ENCODE peak calls at places on chromosomes 16 and 17, in nine cellular contexts. One of them, this sample, is unnamed.

GRCh38 chr16:69131749-69132423 is 502 bp downstream of the CHTF8 start:
- DNase-seq in CD8-positive, alpha-beta memory T cell: peak
- DNase-seq in psoas muscle: peak
- DNase-seq in WTC11: peak
- DNase-seq in stromal cell of bone marrow: peak
- DNase-seq in endothelial cell of umbilical vein: peak
- DNase-seq in H54: peak
- DNase-seq in adrenal gland: peak
- DNase-seq in head of caudate nucleus: peak
- DNase-seq in this sample: peak

GRCh38 chr16:69613283-69614154 is 47.8 kb downstream of the NFAT5 start:
- DNase-seq in CD8-positive, alpha-beta memory T cell: no peak
- DNase-seq in psoas muscle: no peak
- DNase-seq in WTC11: no peak
- DNase-seq in stromal cell of bone marrow: no peak
- DNase-seq in endothelial cell of umbilical vein: no peak
- DNase-seq in H54: no peak
- DNase-seq in adrenal gland: no peak
- DNase-seq in head of caudate nucleus: no peak
- DNase-seq in this sample: no peak

GRCh38 chr17:6455321-6455705 is 11.1 kb downstream of the PIMREG start:
- DNase-seq in CD8-positive, alpha-beta memory T cell: peak
- DNase-seq in psoas muscle: no peak
- DNase-seq in WTC11: peak
- DNase-seq in stromal cell of bone marrow: no peak
- DNase-seq in endothelial cell of umbilical vein: no peak
- DNase-seq in H54: no peak
- DNase-seq in adrenal gland: no peak
- DNase-seq in head of caudate nucleus: no peak
- DNase-seq in this sample: no peak

GRCh38 chr16:89764711-89765201 is 43.4 kb downstream of the ZNF276 start:
- DNase-seq in CD8-positive, alpha-beta memory T cell: peak
- DNase-seq in psoas muscle: no peak
- DNase-seq in WTC11: no peak
- DNase-seq in stromal cell of bone marrow: peak
- DNase-seq in endothelial cell of umbilical vein: no peak
- DNase-seq in H54: no peak
- DNase-seq in adrenal gland: peak
- DNase-seq in head of caudate nucleus: peak
- DNase-seq in this sample: peak

GRCh38 chr17:32549559-32549958 is 62.8 kb downstream of the CDK5R1 start:
- DNase-seq in CD8-positive, alpha-beta memory T cell: no peak
- DNase-seq in psoas muscle: no peak
- DNase-seq in WTC11: no peak
- DNase-seq in stromal cell of bone marrow: no peak
- DNase-seq in endothelial cell of umbilical vein: no peak
- DNase-seq in H54: no peak
- DNase-seq in adrenal gland: no peak
- DNase-seq in head of caudate nucleus: no peak
- DNase-seq in this sample: no peak

GRCh38 chr16:58515871-58516767 is 802 bp downstream of the SETD6 start:
- DNase-seq in CD8-positive, alpha-beta memory T cell: peak
- DNase-seq in psoas muscle: peak
- DNase-seq in WTC11: peak
- DNase-seq in stromal cell of bone marrow: no peak
- DNase-seq in endothelial cell of umbilical vein: no peak
- DNase-seq in H54: no peak
- DNase-seq in adrenal gland: peak
- DNase-seq in head of caudate nucleus: no peak
- DNase-seq in this sample: no peak

GRCh38 chr16:4972938-4973587 is 14.9 kb downstream of the SEC14L5 start:
- DNase-seq in CD8-positive, alpha-beta memory T cell: no peak
- DNase-seq in psoas muscle: peak
- DNase-seq in WTC11: no peak
- DNase-seq in stromal cell of bone marrow: no peak
- DNase-seq in endothelial cell of umbilical vein: no peak
- DNase-seq in H54: no peak
- DNase-seq in adrenal gland: no peak
- DNase-seq in head of caudate nucleus: peak
- DNase-seq in this sample: peak

GRCh38 chr17:1606352-1606985 is 22.2 kb downstream of the SLC43A2 start:
- DNase-seq in CD8-positive, alpha-beta memory T cell: no peak
- DNase-seq in psoas muscle: no peak
- DNase-seq in WTC11: no peak
- DNase-seq in stromal cell of bone marrow: no peak
- DNase-seq in endothelial cell of umbilical vein: no peak
- DNase-seq in H54: no peak
- DNase-seq in adrenal gland: no peak
- DNase-seq in head of caudate nucleus: no peak
- DNase-seq in this sample: no peak

GRCh38 chr17:47839899-47840741 is 953 bp downstream of the SCRN2 start:
- DNase-seq in CD8-positive, alpha-beta memory T cell: no peak
- DNase-seq in psoas muscle: no peak
- DNase-seq in WTC11: no peak
- DNase-seq in stromal cell of bone marrow: no peak
- DNase-seq in endothelial cell of umbilical vein: no peak
- DNase-seq in H54: no peak
- DNase-seq in adrenal gland: no peak
- DNase-seq in head of caudate nucleus: no peak
- DNase-seq in this sample: no peak

GRCh38 chr16:83839561-83839960 is 31.8 kb downstream of the HSBP1 start:
- DNase-seq in CD8-positive, alpha-beta memory T cell: no peak
- DNase-seq in psoas muscle: no peak
- DNase-seq in WTC11: no peak
- DNase-seq in stromal cell of bone marrow: no peak
- DNase-seq in endothelial cell of umbilical vein: no peak
- DNase-seq in H54: no peak
- DNase-seq in adrenal gland: no peak
- DNase-seq in head of caudate nucleus: no peak
- DNase-seq in this sample: no peak

GRCh38 chr16:19644877-19645276 is 73.2 kb downstream of the KNOP1 start:
- DNase-seq in CD8-positive, alpha-beta memory T cell: no peak
- DNase-seq in psoas muscle: peak
- DNase-seq in WTC11: no peak
- DNase-seq in stromal cell of bone marrow: no peak
- DNase-seq in endothelial cell of umbilical vein: no peak
- DNase-seq in H54: no peak
- DNase-seq in adrenal gland: no peak
- DNase-seq in head of caudate nucleus: no peak
- DNase-seq in this sample: no peak

GRCh38 chr16:4200000-4200780 is 41.7 kb downstream of the SRL start:
- DNase-seq in CD8-positive, alpha-beta memory T cell: no peak
- DNase-seq in psoas muscle: peak
- DNase-seq in WTC11: peak
- DNase-seq in stromal cell of bone marrow: no peak
- DNase-seq in endothelial cell of umbilical vein: peak
- DNase-seq in H54: peak
- DNase-seq in adrenal gland: peak
- DNase-seq in head of caudate nucleus: peak
- DNase-seq in this sample: no peak

GRCh38 chr17:64095144-64095882 is 34.6 kb downstream of the ERN1 start:
- DNase-seq in CD8-positive, alpha-beta memory T cell: no peak
- DNase-seq in psoas muscle: no peak
- DNase-seq in WTC11: no peak
- DNase-seq in stromal cell of bone marrow: no peak
- DNase-seq in endothelial cell of umbilical vein: no peak
- DNase-seq in H54: no peak
- DNase-seq in adrenal gland: no peak
- DNase-seq in head of caudate nucleus: peak
- DNase-seq in this sample: no peak

GRCh38 chr17:39064374-39064773 is 87.1 kb downstream of the PLXDC1 start:
- DNase-seq in CD8-positive, alpha-beta memory T cell: no peak
- DNase-seq in psoas muscle: no peak
- DNase-seq in WTC11: no peak
- DNase-seq in stromal cell of bone marrow: peak
- DNase-seq in endothelial cell of umbilical vein: no peak
- DNase-seq in H54: peak
- DNase-seq in adrenal gland: no peak
- DNase-seq in head of caudate nucleus: no peak
- DNase-seq in this sample: no peak

GRCh38 chr16:2963074-2963610 is 933 bp upstream of the KREMEN2 start:
- DNase-seq in CD8-positive, alpha-beta memory T cell: peak
- DNase-seq in psoas muscle: no peak
- DNase-seq in WTC11: peak
- DNase-seq in stromal cell of bone marrow: no peak
- DNase-seq in endothelial cell of umbilical vein: no peak
- DNase-seq in H54: no peak
- DNase-seq in adrenal gland: no peak
- DNase-seq in head of caudate nucleus: no peak
- DNase-seq in this sample: no peak

GRCh38 chr17:43398724-43399595 is at the start of gene ARL4D:
- DNase-seq in CD8-positive, alpha-beta memory T cell: peak
- DNase-seq in psoas muscle: peak
- DNase-seq in WTC11: peak
- DNase-seq in stromal cell of bone marrow: peak
- DNase-seq in endothelial cell of umbilical vein: peak
- DNase-seq in H54: peak
- DNase-seq in adrenal gland: peak
- DNase-seq in head of caudate nucleus: peak
- DNase-seq in this sample: peak

GRCh38 chr16:19179890-19180490 is 11.9 kb downstream of the SYT17 start:
- DNase-seq in CD8-positive, alpha-beta memory T cell: no peak
- DNase-seq in psoas muscle: peak
- DNase-seq in WTC11: peak
- DNase-seq in stromal cell of bone marrow: no peak
- DNase-seq in endothelial cell of umbilical vein: peak
- DNase-seq in H54: peak
- DNase-seq in adrenal gland: peak
- DNase-seq in head of caudate nucleus: peak
- DNase-seq in this sample: no peak

GRCh38 chr16:85003076-85003475 is 8.3 kb downstream of the ZDHHC7 start:
- DNase-seq in CD8-positive, alpha-beta memory T cell: no peak
- DNase-seq in psoas muscle: peak
- DNase-seq in WTC11: peak
- DNase-seq in stromal cell of bone marrow: no peak
- DNase-seq in endothelial cell of umbilical vein: no peak
- DNase-seq in H54: no peak
- DNase-seq in adrenal gland: no peak
- DNase-seq in head of caudate nucleus: no peak
- DNase-seq in this sample: no peak

GRCh38 chr16:48299471-48299870 is 52.1 kb upstream of the ABCC11 start:
- DNase-seq in CD8-positive, alpha-beta memory T cell: no peak
- DNase-seq in psoas muscle: no peak
- DNase-seq in WTC11: no peak
- DNase-seq in stromal cell of bone marrow: no peak
- DNase-seq in endothelial cell of umbilical vein: no peak
- DNase-seq in H54: no peak
- DNase-seq in adrenal gland: no peak
- DNase-seq in head of caudate nucleus: no peak
- DNase-seq in this sample: no peak

GRCh38 chr17:45299311-45299710 is 17.5 kb downstream of the MAP3K14 start:
- DNase-seq in CD8-positive, alpha-beta memory T cell: no peak
- DNase-seq in psoas muscle: no peak
- DNase-seq in WTC11: no peak
- DNase-seq in stromal cell of bone marrow: no peak
- DNase-seq in endothelial cell of umbilical vein: no peak
- DNase-seq in H54: no peak
- DNase-seq in adrenal gland: no peak
- DNase-seq in head of caudate nucleus: peak
- DNase-seq in this sample: peak

GRCh38 chr17:31802502-31802901 is 56.5 kb downstream of the COPRS start:
- DNase-seq in CD8-positive, alpha-beta memory T cell: no peak
- DNase-seq in psoas muscle: no peak
- DNase-seq in WTC11: no peak
- DNase-seq in stromal cell of bone marrow: no peak
- DNase-seq in endothelial cell of umbilical vein: no peak
- DNase-seq in H54: no peak
- DNase-seq in adrenal gland: no peak
- DNase-seq in head of caudate nucleus: peak
- DNase-seq in this sample: no peak